ENCODE peak calls at places on chromosomes 7 and 10, in four cellular contexts. E, L, D and X are unnamed samples.

GRCh38 chr7:135976312-135977019 is 693 bp downstream of the MTPN start:
- DNase-seq in D (peak; percentile 60), L (no peak), E (peak; percentile 15), X (peak; percentile 25)

GRCh38 chr7:28358423-28358868 is 53.9 kb upstream of the CREB5 start:
- DNase-seq in D (no peak), L (no peak), E (peak; percentile 41), X (peak; percentile 36)

GRCh38 chr7:143205560-143206293 is 16.1 kb upstream of the TAS2R40 start:
- DNase-seq in E (peak; percentile 43), L (no peak), D (no peak), X (no peak)

GRCh38 chr7:159033956-159034938 is 110.4 kb downstream of the VIPR2 start:
- DNase-seq in L (no peak), D (no peak), E (no peak), X (no peak)

GRCh38 chr10:57775250-57775649 is 492.4 kb downstream of the IPMK start:
- DNase-seq in D (no peak), L (no peak), E (no peak), X (no peak)

GRCh38 chr10:78220781-78221180 is 187.1 kb downstream of the RPS24 start:
- DNase-seq in D (no peak), L (no peak), E (no peak), X (no peak)

GRCh38 chr7:68434857-68435256 is 1163.4 kb upstream of the AUTS2 start:
- DNase-seq in E (no peak), D (no peak), L (no peak), X (no peak)

GRCh38 chr7:80014507-80014906 is 120.1 kb upstream of the GNAI1 start:
- DNase-seq in L (no peak), D (peak; percentile 24), E (no peak), X (peak; percentile 7)

GRCh38 chr10:28479366-28479765 is 53.6 kb upstream of the WAC start:
- DNase-seq in E (no peak), D (no peak), L (no peak), X (no peak)

GRCh38 chr10:114703377-114704125 is 45.5 kb upstream of the ABLIM1 start:
- DNase-seq in L (no peak), D (peak; percentile 66), E (no peak), X (peak; percentile 69)

GRCh38 chr7:33471636-33472242 is 342.4 kb downstream of the BBS9 start:
- DNase-seq in D (no peak), E (no peak), L (no peak), X (no peak)

GRCh38 chr10:84340187-84340586 is 11.8 kb downstream of the CCSER2 start:
- DNase-seq in D (no peak), L (no peak), E (no peak), X (no peak)

GRCh38 chr10:53357587-53357986 is 585.0 kb upstream of the MBL2 start:
- DNase-seq in D (no peak), E (no peak), L (no peak), X (no peak)

GRCh38 chr7:29086545-29086944 is 59.8 kb downstream of the CPVL start:
- DNase-seq in D (no peak), E (no peak), L (no peak), X (no peak)

GRCh38 chr7:24591152-24591551 is 17.9 kb downstream of the PALS2 start:
- DNase-seq in E (no peak), L (no peak), D (no peak), X (no peak)

GRCh38 chr7:24821045-24821853 is 64.0 kb upstream of the GSDME start:
- DNase-seq in D (peak; percentile 29), E (peak; percentile 93), L (peak; percentile 29), X (peak; percentile 81)

GRCh38 chr7:155918720-155919399 is 106.6 kb upstream of the SHH start:
- DNase-seq in L (no peak), E (peak; percentile 86), D (peak; percentile 37), X (peak; percentile 48)

GRCh38 chr10:107814865-107815487 is 650.5 kb upstream of the SORCS1 start:
- DNase-seq in D (peak; percentile 63), L (no peak), E (peak; percentile 10), X (no peak)

GRCh38 chr7:35729061-35729783 is 34.3 kb upstream of the HERPUD2 start:
- DNase-seq in L (no peak), D (no peak), E (no peak), X (no peak)

GRCh38 chr10:113438660-113439059 is 114.2 kb upstream of the HABP2 start:
- DNase-seq in L (no peak), D (no peak), E (no peak), X (no peak)

GRCh38 chr10:55374917-55375316 is 573.9 kb upstream of the PCDH15 start:
- DNase-seq in D (no peak), E (no peak), L (no peak), X (peak; percentile 38)

GRCh38 chr7:74226633-74227032 is 16.8 kb downstream of the LAT2 start:
- DNase-seq in L (no peak), E (no peak), D (no peak), X (no peak)

GRCh38 chr7:144725070-144725469 is 110.8 kb downstream of the TPK1 start:
- DNase-seq in D (no peak), L (no peak), E (no peak), X (no peak)

GRCh38 chr10:130352291-130352645 is 216.1 kb downstream of the GLRX3 start:
- DNase-seq in E (no peak), D (no peak), L (no peak), X (no peak)

GRCh38 chr10:44306762-44307161 is 78.1 kb downstream of the CXCL12 start:
- DNase-seq in D (no peak), L (no peak), E (no peak), X (no peak)